ENCODE peak calls at places on chromosomes 2 and 18, in eight cellular contexts. Y is IMR-90, W is HepG2, Z is WTC11, K is A549, S is SK-N-SH, R is K562, F is H1. T is an unnamed sample.

GRCh38 chr2:38552259-38552658 is 50.5 kb downstream of the HNRNPLL start:
- DNase-seq in Z (no peak), R (peak; percentile 82), W (no peak), S (no peak), F (no peak), Y (no peak), K (no peak), T (no peak)

GRCh38 chr2:191255271-191255670 is 10.1 kb downstream of the MYO1B start:
- DNase-seq in W (no peak), S (no peak), R (no peak), K (no peak), F (no peak), Y (peak; percentile 43), Z (no peak), T (no peak)

GRCh38 chr18:54192900-54193299 is 31.6 kb downstream of the MBD2 start:
- DNase-seq in R (no peak), W (no peak), K (no peak), Z (no peak), F (no peak), Y (no peak), S (no peak), T (no peak)

GRCh38 chr2:237742614-237743013 is 56.0 kb upstream of the RBM44 start:
- DNase-seq in S (no peak), R (no peak), Z (no peak), W (no peak), F (no peak), Y (no peak), K (no peak), T (no peak)

GRCh38 chr2:55618025-55618648 is 715 bp upstream of the PPP4R3B start:
- DNase-seq in R (peak; percentile 33), F (no peak), Z (no peak), Y (peak; percentile 10), K (no peak), S (peak; percentile 9), W (peak; percentile 21), T (no peak)

GRCh38 chr2:8531481-8531880 is 150.4 kb upstream of the ID2 start:
- DNase-seq in R (no peak), Z (no peak), Y (no peak), W (no peak), K (no peak), S (no peak), F (no peak), T (no peak)

GRCh38 chr2:133490412-133490958 is 77.8 kb downstream of the NCKAP5 start:
- DNase-seq in K (no peak), Y (no peak), F (no peak), Z (no peak), W (no peak), S (no peak), R (no peak), T (no peak)

GRCh38 chr2:136863468-136863867 is 98.1 kb downstream of the THSD7B start:
- DNase-seq in Y (no peak), S (no peak), K (no peak), Z (no peak), F (no peak), R (no peak), W (no peak), T (no peak)

GRCh38 chr2:133292267-133292666 is 276.0 kb downstream of the NCKAP5 start:
- DNase-seq in F (no peak), Z (no peak), W (no peak), R (no peak), Y (no peak), K (no peak), S (no peak), T (no peak)

GRCh38 chr2:216775043-216775453 is 79.7 kb upstream of the IGFBP5 start:
- DNase-seq in K (peak; percentile 8), F (no peak), Z (no peak), Y (peak; percentile 99), S (peak; percentile 34), R (peak; percentile 85), W (peak; percentile 76), T (no peak)

GRCh38 chr18:39241534-39241933 is 1675.9 kb upstream of the CELF4 start:
- DNase-seq in K (no peak), Y (no peak), Z (no peak), R (no peak), W (peak; percentile 84), F (no peak), S (no peak), T (no peak)

GRCh38 chr2:140786585-140786984 is 1344.2 kb downstream of the LRP1B start:
- DNase-seq in R (no peak), Z (no peak), W (no peak), K (no peak), F (no peak), Y (no peak), S (no peak), T (no peak)

GRCh38 chr18:67072789-67073188 is 443.7 kb downstream of the DSEL start:
- DNase-seq in R (no peak), Y (no peak), Z (no peak), K (no peak), F (no peak), S (no peak), W (no peak), T (no peak)

GRCh38 chr2:217889656-217890055 is 113.1 kb downstream of the TNS1 start:
- DNase-seq in S (no peak), R (no peak), W (no peak), Y (no peak), Z (no peak), K (no peak), F (no peak), T (no peak)

GRCh38 chr2:11327871-11328270 is 16.6 kb downstream of the ROCK2 start:
- DNase-seq in W (no peak), Z (no peak), Y (no peak), F (no peak), K (no peak), R (no peak), S (no peak), T (no peak)

GRCh38 chr18:58076052-58076451 is 32.0 kb downstream of the NEDD4L start:
- DNase-seq in W (no peak), R (no peak), F (no peak), K (no peak), S (no peak), Y (peak; percentile 68), Z (no peak), T (no peak)

GRCh38 chr2:225597911-225598310 is 198.4 kb downstream of the NYAP2 start:
- DNase-seq in K (no peak), Y (no peak), F (no peak), S (no peak), W (no peak), R (peak; percentile 22), Z (no peak), T (no peak)

DNA sequence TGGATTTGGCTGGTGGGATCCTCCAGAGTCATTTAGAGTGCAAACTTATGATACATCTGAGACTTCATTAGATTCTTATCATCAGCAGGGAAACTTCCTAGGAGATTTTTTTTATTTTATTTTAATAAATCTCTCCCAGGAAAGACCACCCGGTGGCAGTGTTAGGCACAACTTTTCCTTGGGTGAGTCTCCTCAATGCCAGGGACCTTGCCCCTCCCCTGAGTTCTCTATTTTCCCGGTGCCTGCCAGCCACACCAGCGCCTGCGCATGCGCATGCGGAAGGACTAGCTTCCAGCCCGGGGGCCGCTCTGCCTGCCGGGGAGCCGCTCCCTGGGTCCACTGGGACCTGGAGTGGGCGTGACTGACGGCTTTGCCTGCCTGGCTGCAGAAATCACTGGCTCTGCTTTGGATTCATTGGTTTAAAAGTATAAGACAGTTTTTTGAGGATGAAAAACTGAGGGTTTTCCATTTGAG is 86.6 kb downstream of the TMEM182 start:
- DNase-seq in R (peak; percentile 23), F (peak; percentile 91), W (peak; percentile 85), S (peak; percentile 91), Z (peak; percentile 90), Y (peak; percentile 3), K (peak; percentile 65), T (no peak)
- TF ChIP-seq USF2 in R (no peak), F (no peak), W (no peak), S (no peak), Z (no peak), Y (no peak), K (no peak), T (no peak)

GRCh38 chr18:9013926-9014373 is 88.5 kb upstream of the NDUFV2 start:
- DNase-seq in R (no peak), K (no peak), Z (no peak), F (no peak), S (no peak), W (no peak), Y (no peak), T (no peak)
- TF ChIP-seq USF2 in R (no peak), K (no peak), Z (no peak), F (no peak), S (no peak), W (no peak), Y (no peak), T (no peak)

GRCh38 chr18:26005950-26006349 is 84.5 kb downstream of the SS18 start:
- DNase-seq in S (no peak), Y (no peak), Z (no peak), F (no peak), R (no peak), K (no peak), W (no peak), T (no peak)

GRCh38 chr18:26003391-26003790 is 87.0 kb downstream of the SS18 start:
- DNase-seq in S (no peak), F (no peak), K (no peak), Y (no peak), R (peak; percentile 38), Z (no peak), W (no peak), T (no peak)

GRCh38 chr18:26002375-26002774 is 88.0 kb downstream of the SS18 start:
- DNase-seq in F (no peak), Y (peak; percentile 31), Z (no peak), K (no peak), R (no peak), S (no peak), W (no peak), T (no peak)

GRCh38 chr18:26003817-26004216 is 86.6 kb downstream of the SS18 start:
- DNase-seq in S (no peak), F (no peak), Y (no peak), R (no peak), W (no peak), K (no peak), Z (no peak), T (no peak)

GRCh38 chr18:26004827-26005226 is 85.6 kb downstream of the SS18 start:
- DNase-seq in K (no peak), S (no peak), F (no peak), Y (no peak), Z (no peak), R (no peak), W (no peak), T (no peak)
- TF ChIP-seq USF2 in K (no peak), S (no peak), F (no peak), Y (no peak), Z (no peak), R (no peak), W (no peak), T (no peak)

DNA sequence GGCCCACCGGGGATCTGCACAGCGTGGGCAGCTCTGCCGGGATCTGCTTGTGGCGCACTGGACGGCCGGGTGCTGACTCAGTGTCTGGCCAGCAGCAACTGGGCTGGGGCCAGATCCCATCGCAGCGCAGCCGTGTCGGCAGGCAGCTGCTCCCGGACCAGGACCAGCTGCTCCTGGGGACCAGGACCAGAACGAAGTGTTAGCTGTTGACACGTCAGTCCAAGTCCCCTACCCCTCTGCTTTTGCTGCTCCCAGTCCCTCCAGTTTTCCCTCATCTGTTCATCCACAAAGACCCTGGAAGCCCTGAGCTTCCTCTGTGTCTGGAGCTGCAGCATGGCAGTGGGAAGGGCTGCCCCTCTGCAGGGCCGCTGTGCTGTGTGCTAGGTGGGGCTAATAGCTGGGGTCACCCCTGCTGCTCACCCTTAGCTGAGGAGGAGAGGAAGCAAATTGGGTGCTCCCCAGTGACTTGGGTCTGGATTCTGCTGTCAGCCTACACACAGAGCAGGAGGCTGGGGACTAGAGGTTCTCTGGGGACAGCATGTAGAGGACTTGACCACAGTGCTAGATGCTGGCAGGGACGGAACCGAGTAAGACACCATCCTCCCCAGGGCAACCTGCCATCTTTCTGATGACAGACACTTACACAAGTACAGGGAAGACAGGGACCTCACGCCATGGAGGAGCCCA is 16.9 kb upstream of the KIF1A start:
- DNase-seq in Y (peak; percentile 66), S (no peak), K (no peak), F (no peak), W (no peak), R (no peak), Z (no peak), T (no peak)
- TF ChIP-seq USF2 in Y (no peak), S (no peak), K (no peak), F (no peak), W (no peak), R (no peak), Z (no peak), T (no peak)